ENCODE peak calls at places on chromosomes 13 and 19, in six cellular contexts. R is substantia nigra; M is cardiac fibroblast; C is RCC 7860; X is activated CD8-positive, alpha-beta memory T cell treated with anti-CD3 and anti-CD28 coated beads, Interleukin-2, amount 50 U/mL, for 4 hours; G is HAP-1. Y is an unnamed sample.

GRCh38 chr13:31056650-31057275 is 104.9 kb downstream of the HSPH1 start:
- DNase-seq in G (no peak), R (no peak), C (no peak), M (peak; percentile 33), X (no peak), Y (no peak)

GRCh38 chr13:30033681-30034447 is 183.4 kb upstream of the UBL3 start:
- DNase-seq in R (no peak), G (no peak), M (peak; percentile 93), C (peak; percentile 29), X (no peak), Y (peak; percentile 57)

GRCh38 chr19:39765091-39766076 is 13.3 kb upstream of the LEUTX start:
- DNase-seq in M (peak; percentile 61), G (peak; percentile 79), R (no peak), C (no peak), X (peak; percentile 47), Y (no peak)

GRCh38 chr19:42276284-42276683 is 7.2 kb downstream of the CIC start:
- DNase-seq in G (no peak), M (no peak), C (no peak), R (no peak), X (no peak), Y (no peak)

GRCh38 chr19:4077800-4078683 is 11.3 kb upstream of the ZBTB7A start:
- DNase-seq in M (peak; percentile 33), X (peak; percentile 62), R (no peak), G (peak; percentile 48), C (no peak), Y (no peak)

GRCh38 chr13:55990631-55991030 is 1150.1 kb upstream of the PRR20A start:
- DNase-seq in M (no peak), R (no peak), X (no peak), G (no peak), C (no peak), Y (no peak)

GRCh38 chr19:5623397-5624153 is 692 bp downstream of the SAFB start:
- DNase-seq in G (peak; percentile 38), X (peak; percentile 29), C (no peak), M (no peak), R (no peak), Y (no peak)

GRCh38 chr19:23505738-23506137 is 110.5 kb upstream of the ZNF91 start:
- DNase-seq in C (no peak), R (no peak), G (no peak), M (no peak), X (no peak), Y (no peak)

GRCh38 chr13:39875583-39875982 is 220.1 kb downstream of the COG6 start:
- DNase-seq in M (peak; percentile 58), C (peak; percentile 36), X (no peak), R (no peak), G (no peak), Y (no peak)

GRCh38 chr13:45521292-45521691 is 56.6 kb downstream of the COG3 start:
- DNase-seq in R (no peak), M (peak; percentile 52), X (no peak), C (no peak), G (no peak), Y (no peak)

GRCh38 chr19:5877427-5877826 is 7.1 kb upstream of the FUT5 start:
- DNase-seq in R (no peak), M (no peak), X (no peak), G (no peak), C (no peak), Y (no peak)

GRCh38 chr13:28467886-28468519 is 26.9 kb downstream of the FLT1 start:
- DNase-seq in C (no peak), R (no peak), G (no peak), X (no peak), M (no peak), Y (no peak)

GRCh38 chr19:45400192-45400591 is 4.7 kb downstream of the PPP1R13L start:
- DNase-seq in G (no peak), R (no peak), M (no peak), X (no peak), C (no peak), Y (no peak)

GRCh38 chr13:72186730-72187422 is 319.9 kb upstream of the DACH1 start:
- DNase-seq in C (no peak), X (no peak), M (no peak), R (no peak), G (no peak), Y (no peak)

GRCh38 chr19:55632463-55632834 is 8.1 kb upstream of the ZNF784 start:
- DNase-seq in R (peak; percentile 84), C (peak; percentile 62), M (peak; percentile 99), X (peak; percentile 86), G (peak; percentile 96), Y (peak; percentile 84)

GRCh38 chr13:31885994-31886393 is 145.6 kb upstream of the FRY start:
- DNase-seq in M (peak; percentile 49), X (no peak), R (no peak), G (peak; percentile 80), C (no peak), Y (no peak)

GRCh38 chr19:54572696-54573311 is 786 bp upstream of the LILRA2 start:
- DNase-seq in C (no peak), R (no peak), G (no peak), M (no peak), X (no peak), Y (no peak)

GRCh38 chr19:38993271-38993670 is 17.7 kb upstream of the FBXO17 start:
- DNase-seq in M (peak; percentile 65), G (no peak), X (no peak), C (peak; percentile 84), R (no peak), Y (peak; percentile 62)

GRCh38 chr13:108662528-108662927 is 33.1 kb downstream of the MYO16 start:
- DNase-seq in G (no peak), R (no peak), X (no peak), M (no peak), C (no peak), Y (no peak)

GRCh38 chr13:24228852-24229458 is 68.4 kb downstream of the SPATA13 start:
- DNase-seq in M (peak; percentile 81), G (peak; percentile 47), X (no peak), C (peak; percentile 9), R (no peak), Y (no peak)

GRCh38 chr13:102260256-102260655 is 141.6 kb downstream of the FGF14 start:
- DNase-seq in M (no peak), R (no peak), X (no peak), C (no peak), G (no peak), Y (no peak)

GRCh38 chr19:57171551-57172081 is 4.3 kb upstream of the DUXA start:
- DNase-seq in M (peak; percentile 18), X (peak; percentile 18), C (no peak), G (peak; percentile 8), R (peak; percentile 14), Y (peak; percentile 65)

GRCh38 chr19:13505761-13506549 is at the start of gene CACNA1A:
- DNase-seq in G (peak; percentile 38), X (peak; percentile 17), C (no peak), M (no peak), R (no peak), Y (no peak)

GRCh38 chr19:34974631-34975030 is 10.6 kb upstream of the ZNF792 start:
- DNase-seq in C (no peak), M (peak; percentile 82), X (no peak), G (no peak), R (no peak), Y (no peak)

GRCh38 chr13:36750461-36750860 is 68.6 kb upstream of the RFXAP start:
- DNase-seq in C (no peak), X (no peak), M (peak; percentile 14), G (no peak), R (no peak), Y (no peak)

GRCh38 chr19:33396701-33397535 is 23.4 kb downstream of the CEBPG start:
- DNase-seq in X (no peak), M (peak; percentile 48), G (no peak), R (no peak), C (no peak), Y (no peak)

GRCh38 chr13:110346661-110347067 is 39.6 kb downstream of the COL4A2 start:
- DNase-seq in G (no peak), C (peak; percentile 74), R (no peak), X (no peak), M (peak; percentile 51), Y (no peak)

GRCh38 chr19:57002195-57002601 is 117.6 kb upstream of the USP29 start:
- DNase-seq in X (no peak), M (no peak), C (no peak), R (no peak), G (no peak), Y (no peak)

GRCh38 chr19:43465468-43466120 is at the start of gene LYPD3:
- DNase-seq in R (no peak), C (no peak), M (peak; percentile 41), G (no peak), X (peak; percentile 32), Y (no peak)

GRCh38 chr19:47693489-47693888 is 19.7 kb upstream of the EHD2 start:
- DNase-seq in M (no peak), R (no peak), G (no peak), C (no peak), X (no peak), Y (no peak)

GRCh38 chr19:12527034-12527836 is 24.0 kb downstream of the ZNF564 start:
- DNase-seq in C (no peak), M (peak; percentile 62), G (no peak), X (no peak), R (no peak), Y (peak; percentile 47)

GRCh38 chr13:73096173-73097117 is 37.6 kb downstream of the KLF5 start:
- DNase-seq in M (peak; percentile 50), G (no peak), C (no peak), X (no peak), R (no peak), Y (no peak)

GRCh38 chr13:74280795-74281490 is 146.7 kb upstream of the KLF12 start:
- DNase-seq in R (no peak), M (no peak), C (no peak), X (no peak), G (no peak), Y (no peak)

GRCh38 chr19:15297416-15298224 is 34.7 kb downstream of the BRD4 start:
- DNase-seq in R (no peak), G (no peak), M (peak; percentile 67), C (no peak), X (no peak), Y (no peak)

GRCh38 chr19:7679017-7679720 is 1.5 kb upstream of the TRAPPC5 start:
- DNase-seq in X (peak; percentile 65), R (no peak), M (no peak), G (no peak), C (no peak), Y (no peak)